ENCODE peak calls at places on chromosomes 2 and 18, in eight cellular contexts. Y, C, W, E, O, I, F and G are unnamed samples.

GRCh38 chr2:174108579-174108978 is 139.8 kb downstream of the OLA1 start:
- DNase-seq in E (no peak), I (no peak), Y (no peak), O (no peak), F (no peak), C (no peak), W (no peak), G (no peak)

GRCh38 chr2:118738524-118739308 is 108.7 kb downstream of the EN1 start:
- DNase-seq in C (no peak), O (no peak), Y (no peak), I (peak; percentile 88), F (no peak), W (peak; percentile 74), E (no peak), G (peak; percentile 88)

GRCh38 chr2:235716875-235717496 is 223.1 kb downstream of the AGAP1 start:
- DNase-seq in Y (no peak), C (no peak), E (no peak), W (no peak), F (no peak), O (no peak), I (no peak), G (no peak)

GRCh38 chr2:181904022-181904632 is 12.6 kb downstream of the ITPRID2 start:
- DNase-seq in I (no peak), Y (no peak), F (no peak), W (no peak), O (peak; percentile 72), C (no peak), E (peak; percentile 38), G (no peak)

GRCh38 chr2:59932341-59932740 is 621.1 kb downstream of the BCL11A start:
- DNase-seq in E (no peak), W (no peak), O (peak; percentile 7), I (no peak), C (no peak), Y (no peak), F (no peak), G (no peak)

GRCh38 chr2:56288863-56289580 is 105.2 kb downstream of the CCDC85A start:
- DNase-seq in O (peak; percentile 58), Y (no peak), W (no peak), I (no peak), C (no peak), F (no peak), E (no peak), G (no peak)

GRCh38 chr2:68119504-68119903 is 38.2 kb upstream of the PNO1 start:
- DNase-seq in I (no peak), E (no peak), O (no peak), W (no peak), F (no peak), C (no peak), Y (no peak), G (no peak)

GRCh38 chr18:43484710-43485109 is 207.4 kb upstream of the SYT4 start:
- DNase-seq in W (no peak), O (no peak), C (no peak), E (no peak), I (no peak), F (no peak), Y (no peak), G (no peak)

GRCh38 chr18:36634573-36635216 is 194.1 kb downstream of the TPGS2 start:
- DNase-seq in E (no peak), W (no peak), O (no peak), C (no peak), F (no peak), Y (no peak), I (no peak), G (no peak)

GRCh38 chr18:48304906-48305693 is 104.1 kb downstream of the ZBTB7C start:
- DNase-seq in E (no peak), I (no peak), C (no peak), W (no peak), Y (no peak), O (no peak), F (no peak), G (no peak)

GRCh38 chr2:25131567-25132295 is 36.6 kb downstream of the POMC start:
- DNase-seq in O (no peak), E (no peak), Y (no peak), W (no peak), I (no peak), C (peak; percentile 9), F (no peak), G (no peak)

GRCh38 chr2:34105015-34105767 is 506.1 kb upstream of the FAM98A start:
- DNase-seq in C (no peak), E (no peak), O (no peak), W (peak; percentile 22), Y (no peak), F (no peak), I (peak; percentile 42), G (no peak)

GRCh38 chr2:111984213-111984604 is 70.9 kb upstream of the TMEM87B start:
- DNase-seq in E (no peak), C (no peak), I (no peak), O (no peak), F (no peak), W (no peak), Y (no peak), G (no peak)

GRCh38 chr18:45107425-45107824 is 426.7 kb downstream of the SETBP1 start:
- DNase-seq in E (no peak), W (no peak), F (no peak), O (no peak), I (no peak), C (no peak), Y (no peak), G (no peak)

GRCh38 chr18:68623342-68623741 is 91.6 kb downstream of the TMX3 start:
- DNase-seq in O (peak; percentile 69), W (peak; percentile 63), E (peak; percentile 19), C (no peak), Y (peak; percentile 80), F (no peak), I (peak; percentile 48), G (peak; percentile 22)

GRCh38 chr2:96869824-96870630 is at the start of gene SEMA4C:
- DNase-seq in F (peak; percentile 81), I (no peak), O (no peak), E (peak; percentile 74), C (peak; percentile 55), Y (peak; percentile 89), W (peak; percentile 63), G (no peak)

GRCh38 chr2:241659150-241659739 is 21.8 kb downstream of the ATG4B start:
- DNase-seq in F (peak; percentile 73), I (peak; percentile 29), C (peak; percentile 23), O (peak; percentile 66), W (peak; percentile 60), Y (peak; percentile 83), E (no peak), G (peak; percentile 43)